ENCODE peak calls at places on chromosomes 7 and 10, in six cellular contexts. O is endothelial cell of umbilical vein, U is A549, X is K562, M is GM12878, V is HepG2. Z is an unnamed sample.

GRCh38 chr7:155365146-155365874 is 67.6 kb downstream of the INSIG1 start:
- DNase-seq in O (no peak), U (no peak), X (no peak), M (no peak), V (no peak), Z (peak)

GRCh38 chr7:457814-458510 is 61.7 kb downstream of the PDGFA start:
- DNase-seq in O (no peak), U (no peak), X (no peak), M (no peak), V (no peak), Z (no peak)

GRCh38 chr10:99996934-99997648 is 12.7 kb downstream of the DNMBP start:
- DNase-seq in O (peak), U (no peak), X (no peak), M (no peak), V (no peak), Z (no peak)

GRCh38 chr10:42961156-42961589 is 115.7 kb upstream of the RET start:
- DNase-seq in O (no peak), U (no peak), X (no peak), M (no peak), V (no peak), Z (peak)

GRCh38 chr10:60778978-60779668 is 845 bp downstream of the CDK1 start:
- DNase-seq in O (peak), U (no peak), X (no peak), M (no peak), V (no peak), Z (peak)

GRCh38 chr10:23293145-23293724 is 51.4 kb downstream of the C10orf67 start:
- DNase-seq in O (peak), U (peak), X (peak), M (peak), V (peak), Z (peak)

GRCh38 chr7:40916811-40917210 is 782.0 kb downstream of the SUGCT start:
- DNase-seq in O (no peak), U (no peak), X (no peak), M (no peak), V (no peak), Z (no peak)

GRCh38 chr10:121442086-121442485 is 156.2 kb downstream of the FGFR2 start:
- DNase-seq in O (no peak), U (no peak), X (no peak), M (no peak), V (no peak), Z (no peak)

GRCh38 chr7:1939434-1940401 is 269.6 kb downstream of the ELFN1 start:
- DNase-seq in O (no peak), U (no peak), X (peak), M (no peak), V (no peak), Z (peak)

GRCh38 chr10:63825766-63826165 is 304.6 kb downstream of the REEP3 start:
- DNase-seq in O (no peak), U (no peak), X (no peak), M (no peak), V (no peak), Z (no peak)

GRCh38 chr10:63825111-63825510 is 303.9 kb downstream of the REEP3 start:
- DNase-seq in O (no peak), U (no peak), X (no peak), M (no peak), V (no peak), Z (no peak)

GRCh38 chr10:63822496-63822895 is 301.3 kb downstream of the REEP3 start:
- DNase-seq in O (no peak), U (no peak), X (no peak), M (no peak), V (no peak), Z (no peak)

DNA sequence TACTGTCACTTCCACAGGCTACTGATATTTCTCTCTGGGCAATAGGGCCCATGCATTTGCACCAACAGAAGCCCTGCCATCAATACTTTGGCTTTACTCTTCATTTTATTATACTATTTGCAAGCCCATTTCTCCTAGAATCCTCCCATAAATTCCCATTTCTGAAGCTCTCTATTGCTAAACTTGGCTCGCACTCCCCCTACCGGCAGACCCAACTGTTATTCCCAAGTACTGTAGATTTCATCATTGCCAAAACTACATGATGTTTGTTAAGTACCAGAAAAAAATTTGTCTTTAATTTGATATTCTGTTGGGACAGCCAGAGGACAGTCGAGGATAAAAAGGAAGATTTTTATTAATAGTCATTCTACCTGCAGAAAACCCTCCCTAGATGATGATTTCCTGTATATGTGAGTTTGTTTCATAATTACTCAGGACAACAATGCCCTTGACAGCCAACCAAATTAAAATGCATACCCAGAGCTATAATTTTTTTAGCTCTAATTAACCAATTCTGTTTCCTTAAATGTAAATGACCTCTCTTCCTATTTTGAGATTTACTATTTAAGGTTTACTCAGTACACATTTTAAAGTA is 298.6 kb downstream of the REEP3 start:
- DNase-seq in O (peak), U (peak), X (peak), M (no peak), V (peak), Z (peak)
- TF ChIP-seq MYC in O (no peak), U (no peak), X (no peak), M (no peak), V (no peak), Z (no peak)

GRCh38 chr7:152643979-152644559 is 31.9 kb downstream of the XRCC2 start:
- DNase-seq in O (no peak), U (no peak), X (no peak), M (no peak), V (no peak), Z (no peak)
- TF ChIP-seq CTCF in O (no peak), U (no peak), X (no peak), M (no peak), V (no peak), Z (no peak)

GRCh38 chr10:126661841-126662520 is 8.5 kb downstream of the C10orf90 start:
- DNase-seq in O (no peak), U (no peak), X (no peak), M (no peak), V (no peak), Z (no peak)
- TF ChIP-seq MAX in O (no peak), U (no peak), X (no peak), M (no peak), V (no peak), Z (no peak)

DNA sequence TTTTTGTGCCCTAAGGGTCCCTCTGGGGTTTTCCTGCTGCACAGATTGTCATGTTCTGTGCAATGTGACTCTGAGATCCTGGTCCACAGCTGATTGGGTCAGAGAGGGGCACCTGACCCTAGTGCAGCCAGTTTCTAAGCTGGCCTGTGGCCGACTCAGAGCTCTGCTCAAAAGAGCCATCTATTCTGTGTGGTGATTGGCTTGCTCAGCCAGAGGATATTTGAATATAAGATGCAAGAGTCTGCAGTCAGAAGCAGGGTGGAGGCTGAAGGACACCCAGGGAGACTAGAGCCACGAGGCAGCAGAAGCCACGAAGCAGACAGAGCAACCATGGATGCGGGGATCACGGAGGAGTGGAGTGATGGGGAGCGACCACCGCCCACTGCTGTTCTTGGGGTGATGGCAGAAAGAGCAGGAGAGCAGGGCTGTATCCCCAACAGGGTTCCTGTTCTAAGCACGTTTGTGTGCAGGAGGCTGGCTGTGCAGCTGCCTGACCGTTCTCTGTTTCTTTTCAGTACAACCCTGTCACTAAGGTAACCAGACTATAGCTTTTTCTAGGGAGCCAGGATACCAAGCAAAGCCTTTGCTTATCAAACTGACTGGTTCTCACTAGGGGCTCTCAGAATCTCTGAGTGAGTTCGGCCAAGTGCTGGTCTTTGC is 19.5 kb upstream of the RHEB start:
- DNase-seq in O (no peak), U (no peak), X (no peak), M (no peak), V (no peak), Z (no peak)
- TF ChIP-seq MYC in O (no peak), U (no peak), X (no peak), M (no peak), V (no peak), Z (no peak)

DNA sequence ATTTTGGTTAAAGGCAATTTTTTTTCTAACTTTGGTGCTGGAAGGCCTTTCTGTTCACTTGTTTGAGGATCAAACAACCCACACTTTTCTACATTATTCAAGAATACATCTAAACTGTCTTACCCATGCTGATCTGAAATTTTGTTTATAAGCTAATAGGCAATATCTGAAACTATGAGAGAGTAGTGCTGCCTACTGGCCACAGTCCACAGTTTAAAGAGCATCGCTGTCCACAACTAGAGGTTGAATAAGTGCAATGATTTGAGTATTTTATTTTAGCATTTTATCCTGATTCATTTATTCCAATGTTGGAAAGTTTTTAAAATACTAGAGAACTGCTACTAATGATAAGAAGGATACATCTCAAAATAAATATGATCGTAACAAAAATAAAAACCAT is 306.9 kb downstream of the ELMO1 start:
- DNase-seq in O (no peak), U (no peak), X (no peak), M (no peak), V (no peak), Z (no peak)
- TF ChIP-seq CTCF in O (no peak), U (no peak), X (no peak), M (no peak), V (peak), Z (no peak)

GRCh38 chr10:7288060-7288690 is 122.7 kb downstream of the SFMBT2 start:
- DNase-seq in O (no peak), U (peak), X (peak), M (no peak), V (peak), Z (no peak)
- TF ChIP-seq MAX in O (no peak), U (no peak), X (no peak), M (no peak), V (no peak), Z (no peak)

GRCh38 chr10:107653832-107654287 is 489.4 kb upstream of the SORCS1 start:
- DNase-seq in O (no peak), U (no peak), X (no peak), M (peak), V (no peak), Z (peak)
- TF ChIP-seq MYC in O (no peak), U (no peak), X (no peak), M (no peak), V (no peak), Z (no peak)

GRCh38 chr7:117035463-117035862 is 82.2 kb downstream of the ST7 start:
- DNase-seq in O (no peak), U (no peak), X (no peak), M (no peak), V (no peak), Z (no peak)
- TF ChIP-seq CTCF in O (no peak), U (no peak), X (no peak), M (no peak), V (no peak), Z (no peak)

DNA sequence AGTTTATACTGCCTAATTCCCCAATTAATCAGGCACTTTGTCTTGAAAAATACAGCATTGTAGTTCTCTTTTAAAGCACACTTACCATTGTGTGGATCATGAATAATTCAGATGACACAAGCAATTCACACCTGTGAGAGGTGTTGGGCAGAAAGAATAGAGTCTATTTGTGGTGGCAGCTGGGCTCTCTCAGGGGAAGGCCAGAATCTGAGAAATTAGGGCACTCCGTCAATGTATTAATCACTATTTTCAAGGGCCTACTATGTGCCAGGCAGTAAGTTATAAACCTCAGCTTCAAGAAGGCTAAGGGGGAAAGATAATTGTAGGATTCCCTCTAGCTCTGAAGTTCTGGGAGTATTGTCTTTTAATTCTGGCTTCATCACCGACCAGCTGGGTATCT is 2.4 kb downstream of the CHN2 start:
- DNase-seq in O (no peak), U (no peak), X (no peak), M (no peak), V (no peak), Z (no peak)
- TF ChIP-seq MAX in O (no peak), U (no peak), X (no peak), M (no peak), V (no peak), Z (no peak)